ENCODE peak calls at places on chromosomes 13 and 19, in ten cellular contexts. K, X, P, W, Q, H, V, L, A and U are unnamed samples.

GRCh38 chr13:75316427-75316826 is 165.5 kb downstream of the TBC1D4 start:
- DNase-seq in K (peak), X (no peak), P (peak), W (no peak), Q (no peak), H (no peak), V (no peak), L (peak), A (no peak), U (no peak)

GRCh38 chr13:99816321-99816720 is 155.2 kb downstream of the ZIC5 start:
- DNase-seq in K (peak), X (no peak), P (no peak), W (no peak), Q (no peak), H (no peak), V (no peak), L (no peak), A (no peak), U (no peak)

GRCh38 chr13:99218969-99219368 is 18.3 kb downstream of the UBAC2 start:
- DNase-seq in K (no peak), X (peak), P (no peak), W (no peak), Q (peak), H (no peak), V (no peak), L (no peak), A (no peak), U (no peak)

GRCh38 chr13:73061478-73062275 is 2.9 kb downstream of the KLF5 start:
- DNase-seq in K (no peak), X (no peak), P (no peak), W (no peak), Q (no peak), H (peak), V (no peak), L (peak), A (peak), U (no peak)

GRCh38 chr19:41998246-41999020 is 4.4 kb upstream of the ATP1A3 start:
- DNase-seq in K (peak), X (peak), P (peak), W (peak), Q (no peak), H (peak), V (peak), L (peak), A (no peak), U (peak)

GRCh38 chr13:95100525-95101121 is 200.6 kb downstream of the ABCC4 start:
- DNase-seq in K (peak), X (no peak), P (no peak), W (no peak), Q (no peak), H (peak), V (peak), L (no peak), A (no peak), U (no peak)

GRCh38 chr19:49113762-49114629 is at the start of gene LIN7B:
- DNase-seq in K (peak), X (peak), P (peak), W (peak), Q (peak), H (peak), V (peak), L (peak), A (peak), U (peak)

GRCh38 chr13:60795219-60795618 is 398.2 kb downstream of the TDRD3 start:
- DNase-seq in K (no peak), X (no peak), P (no peak), W (no peak), Q (no peak), H (no peak), V (no peak), L (no peak), A (no peak), U (no peak)

GRCh38 chr13:36841411-36841810 is 22.4 kb downstream of the RFXAP start:
- DNase-seq in K (no peak), X (no peak), P (peak), W (no peak), Q (no peak), H (no peak), V (no peak), L (no peak), A (no peak), U (no peak)

GRCh38 chr19:12042893-12043292 is 7.4 kb upstream of the ZNF433 start:
- DNase-seq in K (no peak), X (no peak), P (no peak), W (no peak), Q (no peak), H (no peak), V (no peak), L (no peak), A (no peak), U (no peak)

GRCh38 chr19:11446652-11447301 is 11.3 kb downstream of the PRKCSH start:
- DNase-seq in K (peak), X (peak), P (peak), W (peak), Q (peak), H (no peak), V (peak), L (peak), A (peak), U (peak)

GRCh38 chr19:30696514-30696913 is 324.3 kb downstream of the ZNF536 start:
- DNase-seq in K (no peak), X (no peak), P (peak), W (peak), Q (no peak), H (no peak), V (peak), L (no peak), A (no peak), U (peak)

GRCh38 chr19:31568724-31569123 is 219.5 kb upstream of the TSHZ3 start:
- DNase-seq in K (no peak), X (no peak), P (no peak), W (no peak), Q (no peak), H (no peak), V (no peak), L (no peak), A (no peak), U (no peak)

GRCh38 chr13:66926851-66927524 is 303.1 kb downstream of the PCDH9 start:
- DNase-seq in K (peak), X (no peak), P (no peak), W (no peak), Q (no peak), H (no peak), V (no peak), L (no peak), A (no peak), U (no peak)

GRCh38 chr13:111630411-111630810 is 310.0 kb downstream of the TEX29 start:
- DNase-seq in K (no peak), X (no peak), P (no peak), W (no peak), Q (no peak), H (peak), V (no peak), L (no peak), A (no peak), U (no peak)

GRCh38 chr13:107669356-107669755 is 546.0 kb downstream of the LIG4 start:
- DNase-seq in K (no peak), X (no peak), P (no peak), W (no peak), Q (no peak), H (peak), V (no peak), L (no peak), A (no peak), U (no peak)